ENCODE peak calls at places on chromosome 12, in seven cellular contexts. Q, O, Y, M, Z, P and X are unnamed samples.
A peak's percentile ranks its signal among the peaks of the same experiment; 100 is the strongest.

GRCh38 chr12:3289702-3290101 is 201.3 kb upstream of the PRMT8 start:
- DNase-seq in P (no peak), M (no peak), Y (no peak), Z (no peak), O (no peak), Q (no peak), X (no peak)

GRCh38 chr12:89707992-89708792 is 446 bp downstream of the ATP2B1 start:
- DNase-seq in M (no peak), Y (peak; percentile 39), Q (no peak), P (peak; percentile 27), O (peak; percentile 40), Z (peak; percentile 39), X (peak; percentile 44)

GRCh38 chr12:125092872-125093680 is 27.8 kb downstream of the AACS start:
- DNase-seq in O (no peak), Y (no peak), P (peak; percentile 41), Q (no peak), M (no peak), Z (peak; percentile 73), X (no peak)

GRCh38 chr12:104570174-104570907 is 113.6 kb downstream of the CHST11 start:
- DNase-seq in P (no peak), O (no peak), Q (no peak), M (no peak), Y (no peak), Z (no peak), X (no peak)

GRCh38 chr12:54593135-54593534 is 4.7 kb upstream of the PPP1R1A start:
- DNase-seq in P (no peak), M (no peak), Z (peak; percentile 37), Q (no peak), Y (no peak), O (no peak), X (no peak)

GRCh38 chr12:83660727-83661126 is 974.0 kb downstream of the TMTC2 start:
- DNase-seq in P (no peak), O (no peak), Y (no peak), M (no peak), Q (no peak), Z (no peak), X (no peak)

GRCh38 chr12:131397493-131398181 is 313.3 kb upstream of the SFSWAP start:
- DNase-seq in P (no peak), Q (no peak), M (no peak), Y (no peak), Z (no peak), O (no peak), X (no peak)

GRCh38 chr12:69061574-69061973 is 128.6 kb upstream of the CPM start:
- DNase-seq in Q (no peak), Y (no peak), O (no peak), P (no peak), M (no peak), Z (no peak), X (no peak)

GRCh38 chr12:48812389-48812788 is 5.9 kb upstream of the CACNB3 start:
- DNase-seq in Y (no peak), Q (no peak), O (no peak), P (no peak), Z (no peak), M (no peak), X (no peak)

GRCh38 chr12:65306229-65306602 is 27.7 kb downstream of the MSRB3 start:
- DNase-seq in Y (no peak), Z (no peak), P (no peak), O (no peak), Q (no peak), M (no peak), X (no peak)

GRCh38 chr12:12249216-12250050 is 17.4 kb downstream of the LRP6 start:
- DNase-seq in M (no peak), Y (no peak), Q (no peak), Z (no peak), P (no peak), O (no peak), X (no peak)

GRCh38 chr12:4855121-4855924 is 54.4 kb upstream of the KCNA1 start:
- DNase-seq in O (peak; percentile 25), M (no peak), Q (peak; percentile 38), Y (peak; percentile 6), P (peak; percentile 83), Z (peak; percentile 84), X (peak; percentile 26)

GRCh38 chr12:76085159-76085868 is 829 bp upstream of the NAP1L1 start:
- DNase-seq in Q (peak; percentile 63), P (peak; percentile 42), Y (no peak), M (no peak), Z (no peak), O (peak; percentile 51), X (peak; percentile 61)

GRCh38 chr12:4031703-4032291 is 158.6 kb upstream of the PARP11 start:
- DNase-seq in P (peak; percentile 49), Z (peak; percentile 29), O (no peak), Y (no peak), Q (no peak), M (no peak), X (no peak)